ENCODE peak calls at places on chromosomes 5 and 9, in ten cellular contexts. D is A549, C is ovary, Z is suprapubic skin, Q is transverse colon, X is stomach, R is tibial nerve, F is sigmoid colon, J is K562, N is HepG2. A is an unnamed sample. For H3K4me1, the result is how much of the 10 kb centered on the place peaks cover.

GRCh38 chr5:115363879-115364278 is 67.4 kb upstream of the CCDC112 start:
- DNase-seq in Q (no peak), N (no peak), Z (no peak), C (no peak), X (no peak), F (no peak), R (no peak), J (no peak), D (no peak), A (no peak)

GRCh38 chr5:62771331-62771730 is 192.7 kb downstream of the LRRC70 start:
- DNase-seq in C (no peak), R (no peak), Z (no peak), D (no peak), N (no peak), Q (no peak), J (no peak), X (no peak), F (no peak), A (no peak)

GRCh38 chr9:13358128-13358527 is 78.6 kb upstream of the MPDZ start:
- DNase-seq in J (no peak), C (no peak), F (no peak), Z (no peak), Q (no peak), X (no peak), N (no peak), D (no peak), R (no peak), A (no peak)

GRCh38 chr5:138843789-138844461 is 31.2 kb downstream of the LRRTM2 start:
- DNase-seq in Q (no peak), Z (no peak), C (no peak), N (no peak), F (no peak), J (no peak), R (no peak), D (no peak), X (no peak), A (no peak)

GRCh38 chr9:126487856-126488255 is 125.9 kb upstream of the LMX1B start:
- DNase-seq in R (no peak), Q (no peak), F (no peak), Z (no peak), X (no peak), C (no peak), D (no peak), N (no peak), J (no peak), A (no peak)

GRCh38 chr9:77648458-77649108 is 461 bp upstream of the GNA14 start:
- DNase-seq in J (no peak), C (peak), N (no peak), R (no peak), D (no peak), Z (peak), F (peak), X (peak), Q (peak), A (no peak)

GRCh38 chr5:111224561-111224989 is 391 bp downstream of the CAMK4 start:
- DNase-seq in J (no peak), R (no peak), D (no peak), F (no peak), Z (no peak), N (no peak), Q (no peak), C (no peak), X (no peak), A (no peak)

GRCh38 chr5:7396169-7397004 is 449 bp downstream of the ADCY2 start:
- DNase-seq in N (no peak), D (no peak), J (no peak), Z (no peak), R (no peak), Q (no peak), X (no peak), F (no peak), C (peak), A (peak)

GRCh38 chr9:98768344-98768743 is 28.0 kb downstream of the ANKS6 start:
- DNase-seq in Z (no peak), X (no peak), C (no peak), N (no peak), D (no peak), R (no peak), F (no peak), Q (no peak), J (no peak), A (no peak)

GRCh38 chr9:109108318-109108717 is 11.4 kb downstream of the TMEM245 start:
- DNase-seq in Q (no peak), R (no peak), D (no peak), X (no peak), J (no peak), C (no peak), Z (no peak), F (no peak), N (no peak), A (no peak)

GRCh38 chr5:122291000-122291592 is 20.9 kb upstream of the SNCAIP start:
- DNase-seq in N (no peak), R (no peak), Z (no peak), C (no peak), X (no peak), F (no peak), D (no peak), Q (no peak), J (no peak), A (no peak)

GRCh38 chr5:174903333-174903732 is 179.0 kb downstream of the MSX2 start:
- DNase-seq in R (no peak), J (no peak), N (no peak), Z (no peak), X (no peak), Q (no peak), C (no peak), F (no peak), D (peak), A (no peak)

GRCh38 chr9:18837402-18837801 is 195.6 kb downstream of the SAXO1 start:
- DNase-seq in N (no peak), Q (no peak), Z (no peak), X (no peak), J (no peak), F (no peak), D (no peak), C (no peak), R (no peak), A (no peak)

GRCh38 chr5:101068298-101068697 is 165.2 kb upstream of the ST8SIA4 start:
- DNase-seq in Z (no peak), Q (no peak), D (no peak), X (no peak), J (no peak), N (no peak), C (no peak), R (no peak), F (no peak), A (no peak)

GRCh38 chr5:167888395-167888794 is 403.1 kb upstream of the WWC1 start:
- DNase-seq in N (peak), R (no peak), Q (no peak), F (no peak), J (no peak), Z (no peak), C (no peak), X (no peak), D (no peak), A (no peak)

GRCh38 chr9:37582548-37583157 is 6.5 kb upstream of the FBXO10 start:
- DNase-seq in F (no peak), N (peak), Q (no peak), Z (no peak), X (no peak), D (peak), R (peak), C (no peak), J (no peak), A (no peak)

GRCh38 chr9:105026451-105026850 is 98.5 kb upstream of the ABCA1 start:
- DNase-seq in Q (no peak), F (no peak), R (no peak), X (no peak), C (no peak), J (no peak), Z (no peak), D (no peak), N (no peak), A (no peak)

GRCh38 chr5:178664141-178664540 is 37.3 kb upstream of the CLK4 start:
- DNase-seq in C (no peak), Z (no peak), D (no peak), R (no peak), X (no peak), N (no peak), J (no peak), F (no peak), Q (no peak), A (no peak)

GRCh38 chr5:151078490-151079262 is 2.2 kb downstream of the TNIP1 start:
- DNase-seq in N (no peak), D (no peak), Z (no peak), X (no peak), C (no peak), R (no peak), J (no peak), F (no peak), Q (peak), A (no peak)

GRCh38 chr5:6377121-6377520 is 1.2 kb downstream of the MED10 start:
- DNase-seq in N (no peak), F (no peak), R (no peak), Q (no peak), Z (no peak), D (no peak), J (no peak), C (no peak), X (no peak), A (no peak)

GRCh38 chr9:132806723-132807421 is 71.2 kb downstream of the AK8 start:
- DNase-seq in F (no peak), C (no peak), N (no peak), X (no peak), D (no peak), R (no peak), J (no peak), Q (no peak), Z (no peak), A (no peak)

GRCh38 chr9:112020680-112021596 is 124.3 kb downstream of the UGCG start:
- DNase-seq in D (peak), X (no peak), Z (no peak), C (no peak), R (no peak), Q (no peak), F (no peak), N (peak), J (no peak), A (no peak)

GRCh38 chr9:117081641-117082317 is 333.1 kb downstream of the ASTN2 start:
- DNase-seq in J (no peak), Z (no peak), X (no peak), D (no peak), Q (no peak), R (no peak), C (no peak), N (no peak), F (no peak), A (no peak)

GRCh38 chr5:66647146-66647856 is 51.1 kb downstream of the MAST4 start:
- DNase-seq in C (no peak), D (no peak), Z (no peak), F (no peak), R (no peak), N (no peak), X (no peak), J (no peak), Q (no peak), A (no peak)

GRCh38 chr5:181190711-181191525 is 14.1 kb downstream of the TRIM7 start:
- DNase-seq in X (peak), D (peak), N (no peak), J (no peak), C (peak), Z (no peak), R (no peak), F (peak), Q (peak), A (no peak)

GRCh38 chr5:65818592-65818991 is 96.6 kb downstream of the NLN start:
- DNase-seq in X (peak), F (no peak), Q (peak), Z (no peak), R (no peak), C (no peak), D (peak), J (no peak), N (peak), A (no peak)

GRCh38 chr5:187617-188451 is 3.5 kb upstream of the LRRC14B start:
- DNase-seq in J (no peak), Q (no peak), N (no peak), R (no peak), Z (no peak), X (no peak), D (no peak), C (peak), F (peak), A (no peak)

GRCh38 chr5:80143491-80143890 is 108.3 kb downstream of the THBS4 start:
- DNase-seq in Q (no peak), C (no peak), F (no peak), X (no peak), D (no peak), N (no peak), R (no peak), Z (no peak), J (no peak), A (no peak)
- H3K4me1 ChIP-seq in Q (under half), C (under half), F (under half), X (under half), D (under half), N (under half), R (under half), Z (under half), J (under half), A (under half)

GRCh38 chr9:133948138-133948537 is 44.0 kb downstream of the VAV2 start:
- DNase-seq in N (no peak), C (no peak), Q (no peak), F (peak), D (no peak), J (no peak), Z (no peak), R (no peak), X (no peak), A (no peak)
- TF ChIP-seq EP300 in N (no peak), C (no peak), Q (no peak), F (no peak), D (no peak), J (no peak), Z (no peak), R (no peak), X (no peak), A (no peak)

GRCh38 chr5:176646049-176646706 is 1.1 kb upstream of the TSPAN17 start:
- DNase-seq in X (no peak), Z (no peak), N (no peak), Q (no peak), D (no peak), F (no peak), R (no peak), J (peak), C (no peak), A (no peak)
- H3K4me3 ChIP-seq in X (peak), Z (peak), N (no peak), Q (peak), D (peak), F (no peak), R (no peak), J (peak), C (no peak), A (peak)

DNA sequence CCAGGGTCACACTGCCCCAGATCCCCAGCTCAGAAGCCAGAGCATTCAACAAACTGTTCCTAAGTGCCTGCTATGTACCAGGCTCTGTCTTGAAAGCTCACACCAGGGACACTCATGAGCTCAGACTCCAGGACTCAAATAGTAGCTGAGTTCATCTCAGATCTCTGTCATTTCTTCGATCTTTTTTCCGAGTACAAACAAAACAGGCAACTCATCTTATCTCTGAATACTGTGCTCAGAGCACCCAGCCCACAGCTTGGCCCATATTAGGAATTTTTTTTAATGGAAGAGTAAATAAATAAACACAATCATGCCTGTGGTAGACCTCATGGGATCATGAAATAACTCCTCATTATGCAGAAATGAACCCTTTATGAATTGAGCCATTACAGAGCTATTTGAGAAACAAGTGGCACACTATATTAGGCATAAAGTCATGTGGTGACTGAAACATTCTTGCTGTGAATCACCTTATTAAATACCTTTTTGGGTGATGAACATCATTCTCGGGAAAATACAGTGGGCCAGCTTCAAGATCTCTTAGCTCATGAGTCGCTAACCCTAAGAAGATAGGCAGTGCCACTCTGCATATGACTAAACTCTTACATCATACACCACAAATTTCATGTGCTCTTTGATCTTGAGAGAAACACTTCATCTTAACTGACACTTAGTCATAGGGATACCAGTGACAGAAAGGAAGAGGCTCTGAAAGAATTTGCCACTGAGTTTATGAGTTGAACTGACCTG is 9.9 kb downstream of the SH3RF2 start:
- DNase-seq in C (no peak), Q (no peak), Z (no peak), D (peak), X (no peak), F (no peak), N (peak), J (no peak), R (no peak), A (no peak)
- H3K4me1 ChIP-seq in C (under half), Q (under half), Z (half or more), D (half or more), X (half or more), F (under half), N (half or more), J (under half), R (under half), A (under half)

GRCh38 chr5:118233601-118234000 is 754.7 kb downstream of the DTWD2 start:
- DNase-seq in Z (no peak), F (no peak), R (no peak), J (no peak), X (no peak), C (no peak), N (no peak), Q (no peak), D (no peak), A (no peak)

GRCh38 chr5:118236108-118236849 is 752.1 kb downstream of the DTWD2 start:
- DNase-seq in X (no peak), D (no peak), Q (no peak), Z (no peak), F (no peak), R (no peak), N (no peak), J (no peak), C (no peak), A (no peak)
- TF ChIP-seq EP300 in X (no peak), D (no peak), Q (no peak), Z (no peak), F (no peak), R (no peak), N (no peak), J (no peak), C (no peak), A (no peak)

GRCh38 chr5:123880875-123881274 is 368.9 kb downstream of the CSNK1G3 start:
- DNase-seq in X (no peak), D (no peak), F (no peak), J (no peak), R (no peak), N (no peak), C (no peak), Z (no peak), Q (no peak), A (no peak)

GRCh38 chr5:123879071-123879470 is 367.1 kb downstream of the CSNK1G3 start:
- DNase-seq in F (no peak), C (no peak), X (no peak), D (no peak), Q (no peak), N (no peak), Z (no peak), R (no peak), J (no peak), A (no peak)

GRCh38 chr5:123882305-123882704 is 370.3 kb downstream of the CSNK1G3 start:
- DNase-seq in Q (no peak), X (no peak), Z (no peak), F (no peak), R (no peak), N (no peak), D (no peak), C (no peak), J (no peak), A (no peak)

GRCh38 chr5:123881791-123882244 is 369.8 kb downstream of the CSNK1G3 start:
- DNase-seq in Z (no peak), J (no peak), R (no peak), D (no peak), X (no peak), Q (no peak), N (no peak), C (no peak), F (no peak), A (no peak)

GRCh38 chr5:123882946-123883345 is 371.0 kb downstream of the CSNK1G3 start:
- DNase-seq in F (no peak), R (no peak), X (no peak), N (no peak), Q (no peak), D (no peak), J (no peak), C (no peak), Z (no peak), A (no peak)
- H3K4me3 ChIP-seq in F (no peak), R (no peak), X (no peak), N (no peak), Q (no peak), D (no peak), J (no peak), C (no peak), Z (no peak), A (no peak)

DNA sequence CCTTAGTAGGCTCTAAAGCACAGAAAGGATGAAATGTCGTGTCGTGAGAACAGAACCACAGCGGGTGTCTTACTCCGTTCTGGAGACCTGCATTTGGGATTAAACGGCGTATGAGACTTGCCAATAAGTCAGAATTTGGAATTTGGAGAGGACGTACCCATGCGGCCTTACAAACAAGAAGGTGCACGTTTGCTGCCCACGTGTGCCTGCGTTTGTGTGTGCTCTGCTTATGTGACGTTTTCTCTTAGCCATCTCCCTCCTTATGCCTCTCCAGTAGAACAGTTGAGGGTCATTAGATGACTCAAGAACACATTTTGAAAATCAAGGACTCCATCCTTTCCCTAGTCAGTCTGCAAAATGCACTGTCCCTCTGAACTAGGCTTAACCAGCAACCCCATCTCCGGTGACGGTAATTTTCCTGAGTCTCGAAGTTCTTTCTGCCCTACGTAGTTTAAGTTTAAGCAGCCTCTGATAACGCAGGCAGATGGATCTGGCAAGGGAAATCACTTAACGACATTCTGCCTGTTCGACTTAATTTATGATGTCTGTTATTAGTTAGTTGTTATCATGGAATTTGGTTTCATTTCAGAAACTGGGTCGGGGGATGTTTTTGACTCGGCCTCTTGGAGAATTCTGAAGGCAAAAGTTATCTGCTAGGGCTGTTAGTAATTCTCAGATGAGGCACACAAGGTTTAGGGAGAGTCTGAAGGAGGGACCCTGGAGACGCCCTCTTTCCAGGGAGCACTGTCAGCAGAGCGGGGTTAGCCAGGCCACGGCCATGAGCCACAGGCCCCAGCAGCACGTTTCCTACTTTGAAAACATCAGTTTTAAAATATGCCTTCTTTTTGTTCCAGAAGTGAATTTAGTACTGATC is 171.3 kb upstream of the OTULINL start:
- DNase-seq in F (no peak), Z (no peak), R (no peak), C (peak), J (no peak), D (no peak), X (no peak), N (no peak), Q (no peak), A (no peak)
- H3K4me1 ChIP-seq in F (under half), Z (under half), R (under half), C (under half), J (under half), D (under half), X (under half), N (under half), Q (under half), A (under half)

DNA sequence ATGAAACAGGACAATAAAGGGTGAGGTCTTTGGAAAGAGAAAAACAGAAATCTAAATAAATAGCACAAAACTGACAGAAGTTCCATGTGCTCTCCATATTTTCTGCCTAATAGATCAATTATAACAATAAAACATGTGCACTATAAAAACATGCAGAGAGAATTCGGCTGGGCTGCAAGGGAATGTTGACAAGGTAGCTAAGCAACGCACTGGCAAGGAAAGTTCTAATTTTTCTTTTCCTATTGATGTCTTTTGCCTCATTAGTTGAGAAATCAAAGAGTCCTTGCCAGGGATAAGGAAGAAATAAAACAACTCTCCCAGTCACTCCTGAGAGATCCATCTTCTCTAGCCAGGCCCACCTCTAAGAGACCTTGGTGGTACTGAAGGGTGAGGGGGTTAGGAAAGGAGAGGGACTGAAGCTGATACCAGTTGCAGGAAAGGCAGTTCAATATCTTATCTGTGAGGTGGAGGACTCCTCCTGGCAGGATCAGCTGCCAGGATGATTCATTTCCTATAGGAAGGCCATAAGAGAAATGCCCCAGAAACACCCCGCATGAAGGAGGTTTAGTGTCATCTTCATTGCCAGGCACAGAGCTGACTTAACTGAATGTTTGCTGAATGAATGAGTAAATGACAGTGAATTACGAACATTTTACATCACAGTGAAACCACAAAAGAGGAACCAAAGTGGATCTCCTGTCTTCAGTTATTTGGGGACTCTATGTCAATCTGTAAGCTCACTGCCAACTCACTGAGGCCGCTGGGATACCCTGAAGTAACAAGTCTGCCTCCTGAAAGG is 63.7 kb upstream of the IFNK start:
- DNase-seq in Z (no peak), F (no peak), D (peak), N (no peak), Q (no peak), J (no peak), C (no peak), R (peak), X (no peak), A (peak)
- TF ChIP-seq EP300 in Z (no peak), F (peak), D (peak), N (no peak), Q (no peak), J (no peak), C (no peak), R (peak), X (no peak), A (no peak)